ENCODE peak calls at places on chromosomes 2 and 18, in nine cellular contexts. U, O, K, W, Y, S, X, T and A are unnamed samples.

GRCh38 chr2:235106874-235107639 is 155.2 kb downstream of the SH3BP4 start:
- DNase-seq in U (peak; percentile 31), Y (peak; percentile 65), K (peak; percentile 63), O (no peak), W (peak; percentile 8), S (peak; percentile 40), X (no peak), T (peak; percentile 82), A (no peak)

GRCh38 chr2:208253518-208254117 is 1.3 kb downstream of the IDH1 start:
- DNase-seq in Y (no peak), O (no peak), X (no peak), T (no peak), S (no peak), K (no peak), W (no peak), U (no peak), A (no peak)

GRCh38 chr18:1528964-1529509 is 624.4 kb downstream of the ADCYAP1 start:
- DNase-seq in U (no peak), X (no peak), W (no peak), O (no peak), Y (no peak), T (no peak), S (no peak), K (no peak), A (no peak)

GRCh38 chr2:106085441-106085911 is 108.6 kb downstream of the UXS1 start:
- DNase-seq in K (no peak), U (no peak), W (peak; percentile 63), S (peak; percentile 28), T (peak; percentile 45), X (no peak), Y (peak; percentile 50), O (no peak), A (no peak)

GRCh38 chr2:102110596-102111334 is 31.8 kb upstream of the IL1R1 start:
- DNase-seq in T (no peak), O (no peak), X (no peak), S (no peak), W (no peak), Y (no peak), U (no peak), K (no peak), A (no peak)

GRCh38 chr18:34767601-34768027 is 57.5 kb downstream of the DTNA start:
- DNase-seq in T (no peak), U (peak; percentile 3), K (no peak), S (no peak), X (peak; percentile 73), O (no peak), Y (no peak), W (no peak), A (peak; percentile 95)

GRCh38 chr18:37270046-37270665 is 295.4 kb downstream of the CELF4 start:
- DNase-seq in X (no peak), U (no peak), W (peak; percentile 10), S (peak; percentile 53), O (no peak), Y (peak; percentile 73), K (peak; percentile 35), T (peak; percentile 22), A (no peak)

GRCh38 chr2:27198627-27199026 is 13.2 kb upstream of the ATRAID start:
- DNase-seq in O (no peak), T (no peak), Y (no peak), W (no peak), K (no peak), X (no peak), U (no peak), S (no peak), A (no peak)

GRCh38 chr2:222794585-222795579 is 66.0 kb upstream of the ACSL3 start:
- DNase-seq in K (no peak), W (no peak), X (no peak), T (no peak), U (no peak), S (no peak), O (no peak), Y (no peak), A (no peak)

GRCh38 chr2:25743132-25743830 is 69.9 kb upstream of the DTNB start:
- DNase-seq in S (peak; percentile 55), T (no peak), U (no peak), X (no peak), W (no peak), K (no peak), O (no peak), Y (no peak), A (no peak)

GRCh38 chr18:73752546-73752945 is 395.1 kb downstream of the FBXO15 start:
- DNase-seq in S (no peak), X (no peak), T (peak; percentile 54), K (no peak), Y (no peak), O (no peak), U (no peak), W (no peak), A (peak; percentile 48)

GRCh38 chr2:28753043-28753683 is 1.5 kb downstream of the PPP1CB start:
- DNase-seq in K (peak; percentile 41), U (peak; percentile 30), T (peak; percentile 83), Y (peak; percentile 27), X (no peak), O (no peak), S (peak; percentile 75), W (peak; percentile 42), A (peak; percentile 40)

GRCh38 chr2:76506538-76506937 is 795.8 kb upstream of the GCFC2 start:
- DNase-seq in T (no peak), U (no peak), X (no peak), W (no peak), K (no peak), S (no peak), O (no peak), Y (no peak), A (no peak)

GRCh38 chr2:158953926-158954763 is 14.3 kb upstream of the TANC1 start:
- DNase-seq in X (no peak), S (peak; percentile 91), O (peak; percentile 78), K (peak; percentile 82), T (peak; percentile 87), W (peak; percentile 9), U (no peak), Y (no peak), A (no peak)

GRCh38 chr2:212537311-212538155 is 1.1 kb downstream of the ERBB4 start:
- DNase-seq in X (no peak), Y (peak; percentile 44), W (no peak), K (peak; percentile 30), T (no peak), U (no peak), O (peak; percentile 61), S (peak; percentile 23), A (no peak)

GRCh38 chr2:168116448-168116847 is 130.9 kb downstream of the STK39 start:
- DNase-seq in U (no peak), S (no peak), O (no peak), T (no peak), X (no peak), Y (peak; percentile 47), K (no peak), W (no peak), A (no peak)

GRCh38 chr2:96325038-96325883 is at the start of gene ITPRIPL1:
- DNase-seq in X (no peak), O (no peak), T (no peak), W (peak; percentile 13), U (no peak), K (no peak), Y (no peak), S (peak; percentile 59), A (no peak)

GRCh38 chr2:126244937-126245336 is 411.0 kb upstream of the GYPC start:
- DNase-seq in T (peak; percentile 59), W (peak; percentile 15), U (no peak), K (no peak), X (no peak), S (peak; percentile 51), O (no peak), Y (peak; percentile 74), A (no peak)

GRCh38 chr2:209380278-209380677 is 43.6 kb upstream of the MAP2 start:
- DNase-seq in U (no peak), S (peak; percentile 17), Y (no peak), T (no peak), W (no peak), X (no peak), O (no peak), K (no peak), A (no peak)

GRCh38 chr2:20594048-20594750 is 56.7 kb downstream of the HS1BP3 start:
- DNase-seq in K (no peak), T (no peak), Y (no peak), U (no peak), S (no peak), W (no peak), O (no peak), X (no peak), A (no peak)

GRCh38 chr18:3110034-3110752 is 97.2 kb upstream of the LPIN2 start:
- DNase-seq in U (no peak), X (no peak), T (no peak), W (no peak), S (no peak), K (no peak), Y (no peak), O (no peak), A (no peak)

GRCh38 chr18:36501100-36501499 is 203.6 kb downstream of the FHOD3 start:
- DNase-seq in W (no peak), T (no peak), O (no peak), S (no peak), X (peak; percentile 5), K (peak; percentile 47), Y (no peak), U (no peak), A (no peak)

GRCh38 chr2:234467289-234467688 is 29.6 kb downstream of the ARL4C start:
- DNase-seq in W (no peak), T (no peak), K (no peak), S (no peak), Y (no peak), U (no peak), X (peak; percentile 88), O (no peak), A (peak; percentile 87)

GRCh38 chr2:67996772-67997527 is 65.9 kb downstream of the C1D start:
- DNase-seq in X (peak; percentile 46), S (no peak), U (no peak), W (no peak), T (no peak), Y (no peak), K (no peak), O (no peak), A (no peak)

GRCh38 chr2:149221898-149222297 is 108.5 kb upstream of the LYPD6 start:
- DNase-seq in X (no peak), S (no peak), U (no peak), Y (no peak), T (no peak), W (no peak), O (no peak), K (no peak), A (no peak)

GRCh38 chr2:220569380-220569779 is 942.0 kb downstream of the SLC4A3 start:
- DNase-seq in X (no peak), S (no peak), U (no peak), T (no peak), W (no peak), Y (no peak), O (no peak), K (no peak), A (peak; percentile 66)